ENCODE peak calls at places on chromosomes 1 and 21, in four cellular contexts. One of them, this sample, is unnamed.

GRCh38 chr1:232422901-232423300 is 207.0 kb downstream of the SIPA1L2 start:
- DNase-seq in substantia nigra: no peak
- DNase-seq in memory B cell: no peak
- DNase-seq in H9: no peak
- DNase-seq in this sample: no peak

GRCh38 chr1:39926343-39926769 is 24.6 kb upstream of the MYCL start:
- DNase-seq in substantia nigra: no peak
- DNase-seq in memory B cell: no peak
- DNase-seq in H9: no peak
- DNase-seq in this sample: no peak

GRCh38 chr1:200351826-200352549 is 57.8 kb downstream of the ZNF281 start:
- DNase-seq in substantia nigra: no peak
- DNase-seq in memory B cell: no peak
- DNase-seq in H9: no peak
- DNase-seq in this sample: no peak

GRCh38 chr1:166511754-166512153 is 327.5 kb upstream of the POGK start:
- DNase-seq in substantia nigra: no peak
- DNase-seq in memory B cell: no peak
- DNase-seq in H9: no peak
- DNase-seq in this sample: no peak

GRCh38 chr1:78070758-78071157 is 25.0 kb downstream of the GIPC2 start:
- DNase-seq in substantia nigra: no peak
- DNase-seq in memory B cell: no peak
- DNase-seq in H9: no peak
- DNase-seq in this sample: no peak

GRCh38 chr1:59263116-59263515 is 33.8 kb upstream of the FGGY start:
- DNase-seq in substantia nigra: no peak
- DNase-seq in memory B cell: no peak
- DNase-seq in H9: no peak
- DNase-seq in this sample: no peak

GRCh38 chr1:170555370-170555769 is 23.4 kb downstream of the GORAB start:
- DNase-seq in substantia nigra: no peak
- DNase-seq in memory B cell: no peak
- DNase-seq in H9: no peak
- DNase-seq in this sample: no peak

GRCh38 chr1:160954158-160955104 is at the start of gene ITLN2:
- DNase-seq in substantia nigra: no peak
- DNase-seq in memory B cell: peak
- DNase-seq in H9: peak
- DNase-seq in this sample: no peak

GRCh38 chr1:40751802-40752201 is 31.8 kb upstream of the KCNQ4 start:
- DNase-seq in substantia nigra: no peak
- DNase-seq in memory B cell: no peak
- DNase-seq in H9: no peak
- DNase-seq in this sample: no peak

GRCh38 chr1:231639819-231640218 is 13.2 kb downstream of the DISC1 start:
- DNase-seq in substantia nigra: no peak
- DNase-seq in memory B cell: no peak
- DNase-seq in H9: no peak
- DNase-seq in this sample: no peak

GRCh38 chr1:116556289-116557006 is 14.4 kb downstream of the CD58 start:
- DNase-seq in substantia nigra: no peak
- DNase-seq in memory B cell: no peak
- DNase-seq in H9: no peak
- DNase-seq in this sample: no peak

GRCh38 chr1:245091818-245092637 is 62.8 kb upstream of the KIF26B start:
- DNase-seq in substantia nigra: no peak
- DNase-seq in memory B cell: no peak
- DNase-seq in H9: no peak
- DNase-seq in this sample: no peak

GRCh38 chr1:2535455-2535854 is 5.4 kb upstream of the HES5 start:
- DNase-seq in substantia nigra: no peak
- DNase-seq in memory B cell: no peak
- DNase-seq in H9: no peak
- DNase-seq in this sample: no peak

GRCh38 chr1:234842726-234843641 is 233.0 kb upstream of the IRF2BP2 start:
- DNase-seq in substantia nigra: no peak
- DNase-seq in memory B cell: peak
- DNase-seq in H9: no peak
- DNase-seq in this sample: no peak

GRCh38 chr1:74199504-74199903 is 1.5 kb downstream of the FPGT start:
- DNase-seq in substantia nigra: no peak
- DNase-seq in memory B cell: no peak
- DNase-seq in H9: no peak
- DNase-seq in this sample: no peak

GRCh38 chr1:58249729-58250586 is 296.6 kb downstream of the OMA1 start:
- DNase-seq in substantia nigra: peak
- DNase-seq in memory B cell: no peak
- DNase-seq in H9: peak
- DNase-seq in this sample: peak

GRCh38 chr1:228279011-228279721 is 71.3 kb downstream of the OBSCN start:
- DNase-seq in substantia nigra: no peak
- DNase-seq in memory B cell: no peak
- DNase-seq in H9: no peak
- DNase-seq in this sample: peak

GRCh38 chr21:19704832-19705231 is 1293.4 kb upstream of the NCAM2 start:
- DNase-seq in substantia nigra: no peak
- DNase-seq in memory B cell: no peak
- DNase-seq in H9: no peak
- DNase-seq in this sample: no peak

GRCh38 chr1:38474738-38475623 is 384.6 kb downstream of the RRAGC start:
- DNase-seq in substantia nigra: no peak
- DNase-seq in memory B cell: peak
- DNase-seq in H9: no peak
- DNase-seq in this sample: no peak

GRCh38 chr21:26425576-26425975 is 147.5 kb downstream of the CYYR1 start:
- DNase-seq in substantia nigra: no peak
- DNase-seq in memory B cell: no peak
- DNase-seq in H9: no peak
- DNase-seq in this sample: no peak

GRCh38 chr1:203178083-203178482 is 2.5 kb upstream of the MYBPH start:
- DNase-seq in substantia nigra: no peak
- DNase-seq in memory B cell: no peak
- DNase-seq in H9: peak
- DNase-seq in this sample: no peak

GRCh38 chr21:35395728-35396127 is 346.6 kb upstream of the RUNX1 start:
- DNase-seq in substantia nigra: no peak
- DNase-seq in memory B cell: no peak
- DNase-seq in H9: no peak
- DNase-seq in this sample: no peak

GRCh38 chr1:235999259-235999925 is 65.5 kb downstream of the NID1 start:
- DNase-seq in substantia nigra: no peak
- DNase-seq in memory B cell: no peak
- DNase-seq in H9: no peak
- DNase-seq in this sample: no peak

GRCh38 chr1:14774225-14774624 is 175.7 kb downstream of the KAZN start:
- DNase-seq in substantia nigra: no peak
- DNase-seq in memory B cell: no peak
- DNase-seq in H9: no peak
- DNase-seq in this sample: no peak

GRCh38 chr1:171868217-171868616 is 26.9 kb downstream of the DNM3 start:
- DNase-seq in substantia nigra: no peak
- DNase-seq in memory B cell: no peak
- DNase-seq in H9: no peak
- DNase-seq in this sample: no peak

GRCh38 chr1:25795955-25796806 is 3.8 kb upstream of the SELENON start:
- DNase-seq in substantia nigra: no peak
- DNase-seq in memory B cell: no peak
- DNase-seq in H9: no peak
- DNase-seq in this sample: peak